ENCODE peak calls at places on chromosomes 13 and 19, in four cellular contexts. One of them, this sample, is unnamed.

GRCh38 chr19:21626924-21627697 is 121.7 kb downstream of the ZNF429 start:
- DNase-seq in ovary: no peak
- DNase-seq in stimulated activated CD4-positive, alpha-beta T cell treated with anti-CD3 and anti-CD28 coated beads, Interleukin-4, amount 100 ng/mL, for 4 hours: no peak
- DNase-seq in GM06990: no peak
- DNase-seq in this sample: no peak

GRCh38 chr13:107968470-107968869 is 246.9 kb downstream of the LIG4 start:
- DNase-seq in ovary: no peak
- DNase-seq in stimulated activated CD4-positive, alpha-beta T cell treated with anti-CD3 and anti-CD28 coated beads, Interleukin-4, amount 100 ng/mL, for 4 hours: no peak
- DNase-seq in GM06990: no peak
- DNase-seq in this sample: no peak

GRCh38 chr19:5498817-5499535 is 43.8 kb downstream of the ZNRF4 start:
- DNase-seq in ovary: no peak
- DNase-seq in stimulated activated CD4-positive, alpha-beta T cell treated with anti-CD3 and anti-CD28 coated beads, Interleukin-4, amount 100 ng/mL, for 4 hours: no peak
- DNase-seq in GM06990: no peak
- DNase-seq in this sample: no peak

GRCh38 chr19:53549354-53549753 is 11.4 kb downstream of the ZNF331 start:
- DNase-seq in ovary: no peak
- DNase-seq in stimulated activated CD4-positive, alpha-beta T cell treated with anti-CD3 and anti-CD28 coated beads, Interleukin-4, amount 100 ng/mL, for 4 hours: no peak
- DNase-seq in GM06990: no peak
- DNase-seq in this sample: no peak

GRCh38 chr19:6873708-6874431 is 13.5 kb upstream of the ADGRE1 start:
- DNase-seq in ovary: no peak
- DNase-seq in stimulated activated CD4-positive, alpha-beta T cell treated with anti-CD3 and anti-CD28 coated beads, Interleukin-4, amount 100 ng/mL, for 4 hours: no peak
- DNase-seq in GM06990: no peak
- DNase-seq in this sample: no peak

GRCh38 chr19:39430675-39431593 is 4.8 kb downstream of the RPS16 start:
- DNase-seq in ovary: no peak
- DNase-seq in stimulated activated CD4-positive, alpha-beta T cell treated with anti-CD3 and anti-CD28 coated beads, Interleukin-4, amount 100 ng/mL, for 4 hours: no peak
- DNase-seq in GM06990: peak
- DNase-seq in this sample: no peak

GRCh38 chr13:107202371-107203023 is 634.6 kb upstream of the ARGLU1 start:
- DNase-seq in ovary: no peak
- DNase-seq in stimulated activated CD4-positive, alpha-beta T cell treated with anti-CD3 and anti-CD28 coated beads, Interleukin-4, amount 100 ng/mL, for 4 hours: no peak
- DNase-seq in GM06990: no peak
- DNase-seq in this sample: no peak

GRCh38 chr19:54399189-54399588 is 16.1 kb upstream of the TTYH1 start:
- DNase-seq in ovary: no peak
- DNase-seq in stimulated activated CD4-positive, alpha-beta T cell treated with anti-CD3 and anti-CD28 coated beads, Interleukin-4, amount 100 ng/mL, for 4 hours: no peak
- DNase-seq in GM06990: no peak
- DNase-seq in this sample: no peak

GRCh38 chr19:13846533-13847032 is 30.4 kb upstream of the NANOS3 start:
- DNase-seq in ovary: peak
- DNase-seq in stimulated activated CD4-positive, alpha-beta T cell treated with anti-CD3 and anti-CD28 coated beads, Interleukin-4, amount 100 ng/mL, for 4 hours: peak
- DNase-seq in GM06990: peak
- DNase-seq in this sample: no peak

GRCh38 chr19:49676136-49676689 is 858 bp upstream of the PRMT1 start:
- DNase-seq in ovary: no peak
- DNase-seq in stimulated activated CD4-positive, alpha-beta T cell treated with anti-CD3 and anti-CD28 coated beads, Interleukin-4, amount 100 ng/mL, for 4 hours: peak
- DNase-seq in GM06990: no peak
- DNase-seq in this sample: peak

GRCh38 chr19:5934002-5934401 is 19.9 kb downstream of the CAPS start:
- DNase-seq in ovary: no peak
- DNase-seq in stimulated activated CD4-positive, alpha-beta T cell treated with anti-CD3 and anti-CD28 coated beads, Interleukin-4, amount 100 ng/mL, for 4 hours: no peak
- DNase-seq in GM06990: no peak
- DNase-seq in this sample: no peak

GRCh38 chr19:14333101-14333871 is 48.0 kb upstream of the ADGRE5 start:
- DNase-seq in ovary: no peak
- DNase-seq in stimulated activated CD4-positive, alpha-beta T cell treated with anti-CD3 and anti-CD28 coated beads, Interleukin-4, amount 100 ng/mL, for 4 hours: no peak
- DNase-seq in GM06990: no peak
- DNase-seq in this sample: no peak

GRCh38 chr19:7342143-7342542 is 6.6 kb upstream of the ARHGEF18 start:
- DNase-seq in ovary: no peak
- DNase-seq in stimulated activated CD4-positive, alpha-beta T cell treated with anti-CD3 and anti-CD28 coated beads, Interleukin-4, amount 100 ng/mL, for 4 hours: no peak
- DNase-seq in GM06990: no peak
- DNase-seq in this sample: no peak

GRCh38 chr13:95564948-95565347 is 12.4 kb downstream of the CLDN10 start:
- DNase-seq in ovary: no peak
- DNase-seq in stimulated activated CD4-positive, alpha-beta T cell treated with anti-CD3 and anti-CD28 coated beads, Interleukin-4, amount 100 ng/mL, for 4 hours: no peak
- DNase-seq in GM06990: no peak
- DNase-seq in this sample: no peak

GRCh38 chr13:55528434-55528833 is 1612.3 kb upstream of the PRR20A start:
- DNase-seq in ovary: no peak
- DNase-seq in stimulated activated CD4-positive, alpha-beta T cell treated with anti-CD3 and anti-CD28 coated beads, Interleukin-4, amount 100 ng/mL, for 4 hours: no peak
- DNase-seq in GM06990: no peak
- DNase-seq in this sample: no peak

GRCh38 chr19:35852029-35852780 is at the start of gene NPHS1:
- DNase-seq in ovary: no peak
- DNase-seq in stimulated activated CD4-positive, alpha-beta T cell treated with anti-CD3 and anti-CD28 coated beads, Interleukin-4, amount 100 ng/mL, for 4 hours: no peak
- DNase-seq in GM06990: no peak
- DNase-seq in this sample: no peak

GRCh38 chr19:40588926-40589569 is 12.1 kb upstream of the LTBP4 start:
- DNase-seq in ovary: no peak
- DNase-seq in stimulated activated CD4-positive, alpha-beta T cell treated with anti-CD3 and anti-CD28 coated beads, Interleukin-4, amount 100 ng/mL, for 4 hours: no peak
- DNase-seq in GM06990: no peak
- DNase-seq in this sample: no peak

GRCh38 chr13:44989941-44990340 is 603 bp downstream of the GPALPP1 start:
- DNase-seq in ovary: no peak
- DNase-seq in stimulated activated CD4-positive, alpha-beta T cell treated with anti-CD3 and anti-CD28 coated beads, Interleukin-4, amount 100 ng/mL, for 4 hours: no peak
- DNase-seq in GM06990: no peak
- DNase-seq in this sample: no peak

GRCh38 chr19:41626278-41626677 is 596 bp downstream of the CEACAM4 start:
- DNase-seq in ovary: no peak
- DNase-seq in stimulated activated CD4-positive, alpha-beta T cell treated with anti-CD3 and anti-CD28 coated beads, Interleukin-4, amount 100 ng/mL, for 4 hours: no peak
- DNase-seq in GM06990: no peak
- DNase-seq in this sample: no peak

GRCh38 chr13:98508280-98509074 is 68.4 kb downstream of the STK24 start:
- DNase-seq in ovary: no peak
- DNase-seq in stimulated activated CD4-positive, alpha-beta T cell treated with anti-CD3 and anti-CD28 coated beads, Interleukin-4, amount 100 ng/mL, for 4 hours: no peak
- DNase-seq in GM06990: no peak
- DNase-seq in this sample: no peak

GRCh38 chr13:20412761-20413355 is 112.8 kb downstream of the CRYL1 start:
- DNase-seq in ovary: no peak
- DNase-seq in stimulated activated CD4-positive, alpha-beta T cell treated with anti-CD3 and anti-CD28 coated beads, Interleukin-4, amount 100 ng/mL, for 4 hours: peak
- DNase-seq in GM06990: no peak
- DNase-seq in this sample: no peak

GRCh38 chr13:111939285-111940278 is 127.4 kb upstream of the SOX1 start:
- DNase-seq in ovary: no peak
- DNase-seq in stimulated activated CD4-positive, alpha-beta T cell treated with anti-CD3 and anti-CD28 coated beads, Interleukin-4, amount 100 ng/mL, for 4 hours: no peak
- DNase-seq in GM06990: no peak
- DNase-seq in this sample: no peak

GRCh38 chr13:50437252-50437651 is 406.2 kb downstream of the DLEU7 start:
- DNase-seq in ovary: no peak
- DNase-seq in stimulated activated CD4-positive, alpha-beta T cell treated with anti-CD3 and anti-CD28 coated beads, Interleukin-4, amount 100 ng/mL, for 4 hours: no peak
- DNase-seq in GM06990: no peak
- DNase-seq in this sample: no peak

GRCh38 chr19:30064776-30065494 is 122.9 kb downstream of the URI1 start:
- DNase-seq in ovary: no peak
- DNase-seq in stimulated activated CD4-positive, alpha-beta T cell treated with anti-CD3 and anti-CD28 coated beads, Interleukin-4, amount 100 ng/mL, for 4 hours: no peak
- DNase-seq in GM06990: no peak
- DNase-seq in this sample: no peak

This sample was measured in DMS 273 treated with DMSO at 0.1 percent for 48 hours.